ENCODE peak calls at places on chromosomes 13 and 19, in five cellular contexts. One of them, this sample, is unnamed.

GRCh38 chr13:114146629-114147028 is 14.2 kb upstream of the RASA3 start:
- DNase-seq in right atrium auricular region: no peak
- DNase-seq in fibroblast of lung: no peak
- DNase-seq in AG09319: no peak
- DNase-seq in mesothelial cell of epicardium: no peak
- DNase-seq in this sample: no peak

GRCh38 chr19:14023404-14024235 is 4.3 kb upstream of the RLN3 start:
- DNase-seq in mesothelial cell of epicardium: no peak
- DNase-seq in right atrium auricular region: no peak
- DNase-seq in AG09319: no peak
- DNase-seq in fibroblast of lung: peak; percentile 54
- DNase-seq in this sample: no peak

GRCh38 chr19:15154002-15154612 is 46.7 kb downstream of the NOTCH3 start:
- DNase-seq in AG09319: no peak
- DNase-seq in right atrium auricular region: no peak
- DNase-seq in fibroblast of lung: peak; percentile 40
- DNase-seq in mesothelial cell of epicardium: no peak
- DNase-seq in this sample: no peak

GRCh38 chr19:18478545-18479311 is 40.8 kb upstream of the ISYNA1 start:
- DNase-seq in mesothelial cell of epicardium: no peak
- DNase-seq in AG09319: peak; percentile 79
- DNase-seq in right atrium auricular region: peak; percentile 93
- DNase-seq in fibroblast of lung: peak; percentile 81
- DNase-seq in this sample: peak; percentile 43

GRCh38 chr13:113083402-113084061 is 22.1 kb upstream of the F7 start:
- DNase-seq in mesothelial cell of epicardium: no peak
- DNase-seq in right atrium auricular region: peak; percentile 74
- DNase-seq in fibroblast of lung: peak; percentile 30
- DNase-seq in AG09319: no peak
- DNase-seq in this sample: no peak

GRCh38 chr13:41966671-41967070 is 5.8 kb upstream of the VWA8 start:
- DNase-seq in right atrium auricular region: no peak
- DNase-seq in fibroblast of lung: no peak
- DNase-seq in AG09319: no peak
- DNase-seq in mesothelial cell of epicardium: no peak
- DNase-seq in this sample: no peak

GRCh38 chr13:98880673-98881072 is 97.2 kb downstream of the DOCK9 start:
- DNase-seq in mesothelial cell of epicardium: no peak
- DNase-seq in fibroblast of lung: no peak
- DNase-seq in AG09319: no peak
- DNase-seq in right atrium auricular region: no peak
- DNase-seq in this sample: no peak

GRCh38 chr13:113058988-113059850 is 46.4 kb upstream of the F7 start:
- DNase-seq in AG09319: no peak
- DNase-seq in right atrium auricular region: no peak
- DNase-seq in mesothelial cell of epicardium: no peak
- DNase-seq in fibroblast of lung: no peak
- DNase-seq in this sample: no peak

GRCh38 chr19:20423381-20424207 is 142.0 kb downstream of the ZNF737 start:
- DNase-seq in fibroblast of lung: peak; percentile 71
- DNase-seq in right atrium auricular region: peak; percentile 84
- DNase-seq in mesothelial cell of epicardium: peak; percentile 37
- DNase-seq in AG09319: peak; percentile 32
- DNase-seq in this sample: peak; percentile 28

GRCh38 chr19:3407556-3408516 is 41.5 kb downstream of the NFIC start:
- DNase-seq in mesothelial cell of epicardium: no peak
- DNase-seq in right atrium auricular region: peak; percentile 77
- DNase-seq in AG09319: no peak
- DNase-seq in fibroblast of lung: peak; percentile 54
- DNase-seq in this sample: no peak

GRCh38 chr13:35957174-35957867 is 173.9 kb downstream of the DCLK1 start:
- DNase-seq in AG09319: no peak
- DNase-seq in mesothelial cell of epicardium: no peak
- DNase-seq in right atrium auricular region: no peak
- DNase-seq in fibroblast of lung: peak; percentile 14
- DNase-seq in this sample: no peak

GRCh38 chr13:29362849-29363604 is 232.5 kb downstream of the SLC7A1 start:
- DNase-seq in right atrium auricular region: no peak
- DNase-seq in fibroblast of lung: peak; percentile 30
- DNase-seq in mesothelial cell of epicardium: peak; percentile 50
- DNase-seq in AG09319: peak; percentile 5
- DNase-seq in this sample: no peak

GRCh38 chr19:44758596-44758995 is 10.1 kb downstream of the BCL3 start:
- DNase-seq in fibroblast of lung: peak; percentile 56
- DNase-seq in AG09319: no peak
- DNase-seq in mesothelial cell of epicardium: no peak
- DNase-seq in right atrium auricular region: no peak
- DNase-seq in this sample: no peak

GRCh38 chr13:80262051-80262695 is 78.8 kb downstream of the SPRY2 start:
- DNase-seq in mesothelial cell of epicardium: no peak
- DNase-seq in AG09319: no peak
- DNase-seq in fibroblast of lung: no peak
- DNase-seq in right atrium auricular region: no peak
- DNase-seq in this sample: no peak

GRCh38 chr19:5905072-5905778 is 553 bp downstream of the VMAC start:
- DNase-seq in right atrium auricular region: no peak
- DNase-seq in fibroblast of lung: no peak
- DNase-seq in AG09319: no peak
- DNase-seq in mesothelial cell of epicardium: no peak
- DNase-seq in this sample: no peak

GRCh38 chr13:48165063-48165462 is 67.9 kb upstream of the ITM2B start:
- DNase-seq in right atrium auricular region: no peak
- DNase-seq in AG09319: no peak
- DNase-seq in mesothelial cell of epicardium: no peak
- DNase-seq in fibroblast of lung: no peak
- DNase-seq in this sample: no peak

GRCh38 chr13:99970761-99971575 is 599 bp downstream of the ZIC5 start:
- DNase-seq in fibroblast of lung: no peak
- DNase-seq in mesothelial cell of epicardium: no peak
- DNase-seq in right atrium auricular region: peak; percentile 7
- DNase-seq in AG09319: no peak
- DNase-seq in this sample: no peak

GRCh38 chr13:20940083-20940482 is 37.5 kb upstream of the XPO4 start:
- DNase-seq in mesothelial cell of epicardium: no peak
- DNase-seq in AG09319: peak; percentile 8
- DNase-seq in fibroblast of lung: peak; percentile 47
- DNase-seq in right atrium auricular region: no peak
- DNase-seq in this sample: no peak

GRCh38 chr19:20079487-20079886 is 1.7 kb downstream of the ZNF90 start:
- DNase-seq in right atrium auricular region: no peak
- DNase-seq in mesothelial cell of epicardium: no peak
- DNase-seq in fibroblast of lung: no peak
- DNase-seq in AG09319: no peak
- DNase-seq in this sample: no peak

GRCh38 chr19:55179570-55180484 is at the start of gene SYT5:
- DNase-seq in right atrium auricular region: no peak
- DNase-seq in AG09319: no peak
- DNase-seq in mesothelial cell of epicardium: peak; percentile 80
- DNase-seq in fibroblast of lung: no peak
- DNase-seq in this sample: peak; percentile 69

GRCh38 chr13:47039106-47039505 is 142.3 kb upstream of the HTR2A start:
- DNase-seq in right atrium auricular region: no peak
- DNase-seq in mesothelial cell of epicardium: no peak
- DNase-seq in AG09319: peak; percentile 24
- DNase-seq in fibroblast of lung: peak; percentile 92
- DNase-seq in this sample: no peak

GRCh38 chr19:45973564-45974338 is at the start of gene NOVA2:
- DNase-seq in mesothelial cell of epicardium: peak; percentile 62
- DNase-seq in right atrium auricular region: peak; percentile 69
- DNase-seq in fibroblast of lung: peak; percentile 81
- DNase-seq in AG09319: no peak
- DNase-seq in this sample: no peak

DNA sequence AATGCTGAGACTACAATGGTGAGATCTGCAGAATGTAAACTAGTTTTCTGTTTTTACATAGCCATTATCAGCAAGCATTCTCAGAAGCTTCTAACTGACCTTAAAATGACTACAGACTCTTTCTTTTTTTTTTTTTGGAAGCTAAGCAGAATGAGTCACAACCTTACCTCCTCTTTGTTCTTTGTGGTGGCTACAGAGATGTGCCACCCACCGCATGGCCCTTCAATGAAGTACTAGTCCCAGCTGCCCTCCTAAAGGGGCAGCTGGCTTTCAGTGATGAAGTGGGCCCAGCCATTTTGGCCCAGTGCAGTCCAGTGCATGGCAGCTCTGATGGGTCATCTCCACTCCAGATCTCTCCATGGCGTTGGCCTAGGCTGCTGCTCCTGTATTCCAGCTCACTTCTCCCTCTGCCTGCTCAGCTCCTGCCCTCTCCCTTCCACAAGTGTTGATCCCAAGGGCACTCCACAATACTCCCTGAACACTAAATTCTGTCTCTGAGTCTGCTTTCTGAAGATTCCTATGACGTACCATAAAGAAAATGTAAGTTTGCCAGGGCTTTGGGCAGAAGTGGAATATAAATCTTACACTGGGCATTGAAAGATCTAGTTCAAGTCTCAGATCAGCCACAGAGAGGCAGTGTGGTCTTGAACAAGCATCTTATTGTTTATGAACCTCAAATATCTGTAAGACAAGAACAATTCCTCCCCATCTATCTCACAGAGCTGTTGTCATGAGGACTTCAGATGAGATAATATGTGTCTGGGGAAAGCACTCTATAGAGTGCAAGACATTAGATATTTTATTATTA is 85.6 kb downstream of the RXFP2 start:
- DNase-seq in AG09319: no peak
- DNase-seq in fibroblast of lung: peak; percentile 59
- DNase-seq in mesothelial cell of epicardium: no peak
- DNase-seq in right atrium auricular region: no peak
- DNase-seq in this sample: no peak
- TF ChIP-seq CTCF in AG09319: peak; percentile 20
- TF ChIP-seq CTCF in fibroblast of lung: peak; percentile 31
- TF ChIP-seq CTCF in mesothelial cell of epicardium: no peak
- TF ChIP-seq CTCF in right atrium auricular region: peak; percentile 58
- TF ChIP-seq CTCF in this sample: peak; percentile 9

DNA sequence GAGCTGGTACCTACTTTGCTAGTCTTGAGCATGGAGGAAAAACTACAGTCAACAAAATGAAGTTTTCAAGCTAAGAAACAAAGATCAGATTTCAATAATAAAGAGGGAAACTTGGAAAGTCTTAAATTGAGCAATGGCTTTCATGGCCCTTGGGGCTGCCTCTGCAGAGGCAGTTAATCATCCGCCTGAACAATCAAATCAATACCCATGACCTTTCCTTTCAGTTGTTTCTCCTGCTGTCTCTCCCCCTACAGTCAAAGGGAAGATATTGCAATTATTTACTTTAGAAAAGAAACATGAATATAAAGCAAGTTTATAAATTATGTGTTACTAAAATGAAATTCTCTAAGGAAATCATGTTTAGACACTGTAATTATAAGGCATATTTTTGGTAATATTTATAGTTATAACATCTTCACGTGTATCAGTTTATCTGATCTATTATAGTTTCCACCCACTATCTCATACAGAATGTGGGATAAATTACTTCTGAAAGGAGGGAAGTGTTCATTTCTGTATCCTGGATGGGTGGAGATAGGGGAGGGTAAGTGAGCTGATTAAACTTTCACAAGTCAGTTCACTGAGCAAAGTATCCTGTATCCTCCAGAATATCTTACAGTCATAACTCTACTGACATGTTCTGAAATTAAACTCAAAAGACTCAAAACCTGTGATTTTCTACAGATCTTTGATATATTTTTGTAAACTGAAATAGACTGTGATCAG is 72.4 kb upstream of the TSC22D1 start:
- DNase-seq in right atrium auricular region: no peak
- DNase-seq in mesothelial cell of epicardium: no peak
- DNase-seq in fibroblast of lung: no peak
- DNase-seq in AG09319: no peak
- DNase-seq in this sample: no peak
- TF ChIP-seq CTCF in right atrium auricular region: peak; percentile 37
- TF ChIP-seq CTCF in mesothelial cell of epicardium: peak; percentile 46
- TF ChIP-seq CTCF in fibroblast of lung: peak; percentile 28
- TF ChIP-seq CTCF in AG09319: peak; percentile 16
- TF ChIP-seq CTCF in this sample: peak; percentile 14

GRCh38 chr19:29926031-29926430 is 16.0 kb upstream of the URI1 start:
- DNase-seq in right atrium auricular region: no peak
- DNase-seq in AG09319: no peak
- DNase-seq in mesothelial cell of epicardium: no peak
- DNase-seq in fibroblast of lung: no peak
- DNase-seq in this sample: no peak

GRCh38 chr19:29927944-29928669 is 13.9 kb upstream of the URI1 start:
- DNase-seq in fibroblast of lung: no peak
- DNase-seq in right atrium auricular region: no peak
- DNase-seq in mesothelial cell of epicardium: no peak
- DNase-seq in AG09319: no peak
- DNase-seq in this sample: no peak

GRCh38 chr19:29922972-29923371 is 19.1 kb upstream of the URI1 start:
- DNase-seq in AG09319: no peak
- DNase-seq in mesothelial cell of epicardium: no peak
- DNase-seq in right atrium auricular region: peak; percentile 48
- DNase-seq in fibroblast of lung: no peak
- DNase-seq in this sample: no peak

GRCh38 chr19:29926801-29927200 is 15.2 kb upstream of the URI1 start:
- DNase-seq in mesothelial cell of epicardium: no peak
- DNase-seq in right atrium auricular region: no peak
- DNase-seq in fibroblast of lung: no peak
- DNase-seq in AG09319: no peak
- DNase-seq in this sample: no peak

DNA sequence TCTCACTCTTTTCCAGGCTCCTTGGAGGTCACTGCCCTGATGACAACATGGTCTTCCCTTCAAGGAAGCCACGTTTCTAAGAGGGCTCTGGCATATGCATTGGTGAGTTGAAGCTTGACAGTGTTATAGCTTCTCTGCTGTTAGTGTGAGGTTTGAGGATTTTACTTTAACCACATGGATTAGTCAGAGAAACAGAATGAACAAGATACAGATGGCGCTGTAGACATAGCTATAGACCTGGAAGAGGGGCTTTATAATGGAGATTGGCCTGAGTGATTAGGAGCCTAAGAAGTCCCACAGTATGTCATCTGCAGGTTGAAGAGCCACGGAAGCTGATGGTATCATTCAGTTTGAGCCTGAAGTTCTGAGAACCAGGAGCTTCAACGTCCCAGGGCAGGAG is 18.4 kb upstream of the URI1 start:
- DNase-seq in mesothelial cell of epicardium: no peak
- DNase-seq in right atrium auricular region: no peak
- DNase-seq in AG09319: no peak
- DNase-seq in fibroblast of lung: no peak
- DNase-seq in this sample: no peak
- TF ChIP-seq CTCF in mesothelial cell of epicardium: no peak
- TF ChIP-seq CTCF in right atrium auricular region: no peak
- TF ChIP-seq CTCF in AG09319: no peak
- TF ChIP-seq CTCF in fibroblast of lung: no peak
- TF ChIP-seq CTCF in this sample: no peak

DNA sequence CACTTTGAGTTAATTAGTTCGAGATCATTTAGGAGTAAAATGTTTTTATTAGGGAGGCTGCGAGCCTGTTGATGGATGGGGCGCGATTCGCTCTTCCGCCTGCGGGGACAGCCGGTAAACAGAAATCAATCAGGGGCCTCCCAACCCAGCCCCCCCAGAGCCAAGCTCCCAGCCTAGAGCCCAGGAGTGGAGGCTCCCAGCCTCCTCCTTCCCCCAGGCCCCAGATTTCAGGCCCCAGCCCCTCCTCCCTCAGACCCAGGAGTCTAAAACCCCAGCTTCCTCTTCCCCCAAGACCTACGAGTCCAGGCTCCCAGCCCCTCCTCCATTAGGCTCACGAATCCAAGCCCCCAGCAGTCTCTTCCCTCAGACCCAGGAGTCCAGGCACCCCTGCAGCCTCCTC is 9.7 kb upstream of the ERFL start:
- DNase-seq in mesothelial cell of epicardium: no peak
- DNase-seq in fibroblast of lung: no peak
- DNase-seq in AG09319: no peak
- DNase-seq in right atrium auricular region: no peak
- DNase-seq in this sample: no peak
- TF ChIP-seq CTCF in mesothelial cell of epicardium: no peak
- TF ChIP-seq CTCF in fibroblast of lung: no peak
- TF ChIP-seq CTCF in AG09319: no peak
- TF ChIP-seq CTCF in right atrium auricular region: no peak
- TF ChIP-seq CTCF in this sample: no peak

GRCh38 chr19:40216013-40216776 is 2.0 kb downstream of the TTC9B start:
- DNase-seq in right atrium auricular region: no peak
- DNase-seq in AG09319: no peak
- DNase-seq in fibroblast of lung: no peak
- DNase-seq in mesothelial cell of epicardium: no peak
- DNase-seq in this sample: no peak
- TF ChIP-seq CTCF in right atrium auricular region: no peak
- TF ChIP-seq CTCF in AG09319: no peak
- TF ChIP-seq CTCF in fibroblast of lung: no peak
- TF ChIP-seq CTCF in mesothelial cell of epicardium: no peak
- TF ChIP-seq CTCF in this sample: no peak

This sample was measured in natural killer cell.